ENCODE peak calls at places on chromosomes 1 and 21, in eight cellular contexts. T is hepatocyte; R is naive thymus-derived CD4-positive, alpha-beta T cell; J is PC-3; A is heart left ventricle; F is suprapubic skin; Z is fibroblast of lung; M is mesendoderm. O is an unnamed sample.

GRCh38 chr1:48466594-48466993 is 5.4 kb downstream of the SPATA6 start:
- DNase-seq in R (no peak), J (no peak), M (peak; percentile 7), A (no peak), F (no peak), T (no peak), Z (no peak), O (no peak)

GRCh38 chr1:107979088-107979487 is 14.1 kb upstream of the VAV3 start:
- DNase-seq in F (no peak), Z (no peak), J (no peak), T (no peak), R (no peak), M (no peak), A (no peak), O (no peak)

GRCh38 chr1:235941852-235942624 is 75.3 kb upstream of the LYST start:
- DNase-seq in F (no peak), R (no peak), A (no peak), J (no peak), T (no peak), Z (no peak), M (peak; percentile 78), O (no peak)

GRCh38 chr1:203572134-203572625 is 54.5 kb upstream of the ATP2B4 start:
- DNase-seq in F (no peak), Z (peak; percentile 80), T (peak; percentile 55), A (no peak), M (peak; percentile 93), J (no peak), R (no peak), O (peak; percentile 91)

GRCh38 chr1:22196041-22196440 is 53.1 kb upstream of the WNT4 start:
- DNase-seq in R (no peak), T (no peak), J (no peak), Z (no peak), M (no peak), F (no peak), A (no peak), O (no peak)

GRCh38 chr1:70509996-70510876 is 99.2 kb downstream of the CTH start:
- DNase-seq in J (peak; percentile 96), F (no peak), M (peak; percentile 79), T (peak; percentile 84), A (no peak), R (peak; percentile 13), Z (peak; percentile 89), O (peak; percentile 89)

GRCh38 chr1:157137051-157137772 is 983 bp downstream of the ETV3 start:
- DNase-seq in T (peak; percentile 43), A (no peak), Z (peak; percentile 29), R (peak; percentile 23), M (peak; percentile 83), F (no peak), J (peak; percentile 23), O (no peak)

GRCh38 chr21:34983680-34984086 is 65.4 kb downstream of the RUNX1 start:
- DNase-seq in T (no peak), J (peak; percentile 65), A (no peak), M (no peak), F (no peak), R (peak; percentile 27), Z (peak; percentile 86), O (no peak)

GRCh38 chr1:59150537-59151386 is 146.1 kb upstream of the FGGY start:
- DNase-seq in F (peak; percentile 85), T (peak; percentile 90), M (peak; percentile 65), Z (peak; percentile 100), R (no peak), J (peak; percentile 98), A (peak; percentile 90), O (no peak)

GRCh38 chr21:34583926-34584563 is 30.9 kb downstream of the RCAN1 start:
- DNase-seq in A (peak; percentile 37), T (no peak), F (no peak), Z (no peak), J (no peak), R (no peak), M (no peak), O (no peak)

GRCh38 chr1:86016076-86016746 is 140.4 kb downstream of the COL24A1 start:
- DNase-seq in Z (peak; percentile 18), A (no peak), F (no peak), J (no peak), T (no peak), M (no peak), R (no peak), O (no peak)

GRCh38 chr1:30088594-30089556 is 634.5 kb downstream of the MATN1 start:
- DNase-seq in F (no peak), A (peak; percentile 56), M (no peak), J (no peak), T (peak; percentile 47), R (no peak), Z (no peak), O (no peak)

GRCh38 chr1:55234016-55234415 is 18.9 kb upstream of the USP24 start:
- DNase-seq in A (no peak), R (no peak), M (no peak), F (no peak), Z (peak; percentile 9), J (peak; percentile 37), T (no peak), O (no peak)

GRCh38 chr1:40386796-40387195 is 13.3 kb downstream of the SMAP2 start:
- DNase-seq in M (no peak), A (no peak), T (no peak), J (no peak), F (no peak), R (no peak), Z (no peak), O (no peak)

GRCh38 chr1:245823408-245824147 is 668.8 kb downstream of the KIF26B start:
- DNase-seq in A (no peak), Z (peak; percentile 8), R (no peak), F (no peak), M (no peak), T (no peak), J (peak; percentile 7), O (no peak)

GRCh38 chr1:80441664-80442063 is 1359.1 kb upstream of the ADGRL2 start:
- DNase-seq in T (no peak), R (no peak), M (peak; percentile 18), J (peak; percentile 21), F (no peak), A (no peak), Z (no peak), O (peak; percentile 17)

GRCh38 chr21:36647279-36648093 is 51.4 kb upstream of the SIM2 start:
- DNase-seq in T (peak; percentile 70), J (peak; percentile 89), Z (peak; percentile 76), A (no peak), F (no peak), R (no peak), M (peak; percentile 94), O (peak; percentile 73)

GRCh38 chr1:183635112-183635605 is 424 bp downstream of the ARPC5 start:
- DNase-seq in A (peak; percentile 54), J (no peak), Z (peak; percentile 20), M (no peak), T (peak; percentile 65), R (no peak), F (peak; percentile 81), O (peak; percentile 54)

GRCh38 chr1:20381045-20381641 is 90.5 kb downstream of the VWA5B1 start:
- DNase-seq in M (no peak), R (no peak), J (no peak), T (no peak), A (no peak), Z (no peak), F (no peak), O (no peak)

GRCh38 chr1:201946224-201946908 is at the start of gene LMOD1:
- DNase-seq in F (peak; percentile 93), R (no peak), Z (peak; percentile 98), T (peak; percentile 90), M (peak; percentile 92), A (peak; percentile 89), J (peak; percentile 64), O (peak; percentile 96)

GRCh38 chr21:37845535-37845934 is 70.7 kb downstream of the KCNJ6 start:
- DNase-seq in Z (no peak), J (no peak), T (no peak), F (no peak), M (no peak), R (no peak), A (no peak), O (no peak)

GRCh38 chr1:161726631-161727342 is 5.4 kb downstream of the FCRLB start:
- DNase-seq in J (peak; percentile 81), Z (peak; percentile 79), R (peak; percentile 68), F (peak; percentile 95), A (peak; percentile 89), M (peak; percentile 90), T (peak; percentile 94), O (peak; percentile 90)

DNA sequence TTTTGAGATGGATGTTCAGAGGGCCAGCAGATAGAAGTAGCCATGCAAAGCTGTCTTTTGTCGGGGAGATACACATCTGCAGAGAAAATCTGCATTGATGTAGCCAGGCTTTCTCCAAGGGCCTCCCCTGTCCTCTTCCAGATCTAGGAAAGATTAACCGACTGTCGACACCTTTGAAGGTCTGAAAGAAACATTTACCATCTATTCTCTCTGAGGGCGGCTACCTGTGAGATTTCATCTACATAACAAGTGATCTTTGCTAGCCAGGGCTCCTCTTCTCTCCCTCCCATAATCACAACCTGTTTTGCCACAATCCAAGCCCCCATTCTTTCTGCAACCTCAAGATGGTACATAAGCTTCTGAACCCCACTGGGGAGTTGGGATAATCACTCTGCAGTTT is 193.6 kb downstream of the RGS7 start:
- DNase-seq in M (peak; percentile 8), T (no peak), F (no peak), Z (no peak), A (no peak), J (no peak), R (no peak), O (peak; percentile 49)
- H3K27ac ChIP-seq in M (no peak overlapping the region), T (no peak overlapping the region), F (no peak overlapping the region), Z (no peak overlapping the region), A (no peak overlapping the region), J (no peak overlapping the region), R (no peak overlapping the region), O (peak overlapping the region; percentile 41)

GRCh38 chr1:11923827-11924113 is 2.5 kb downstream of the KIAA2013 start:
- DNase-seq in Z (no peak), F (no peak), R (no peak), T (no peak), M (no peak), A (no peak), J (no peak), O (no peak)
- H3K4me3 ChIP-seq in Z (no peak overlapping the region), F (peak overlapping the region; percentile 77), R (no peak overlapping the region), T (no peak overlapping the region), M (no peak overlapping the region), A (no peak overlapping the region), J (peak overlapping the region; percentile 68), O (no peak overlapping the region)

GRCh38 chr1:243806310-243806709 is 43.7 kb downstream of the AKT3 start:
- DNase-seq in A (no peak), R (no peak), F (no peak), T (no peak), J (no peak), Z (no peak), M (no peak), O (no peak)
- H3K27ac ChIP-seq in A (no peak overlapping the region), R (no peak overlapping the region), F (no peak overlapping the region), T (no peak overlapping the region), J (no peak overlapping the region), Z (no peak overlapping the region), M (no peak overlapping the region), O (no peak overlapping the region)

DNA sequence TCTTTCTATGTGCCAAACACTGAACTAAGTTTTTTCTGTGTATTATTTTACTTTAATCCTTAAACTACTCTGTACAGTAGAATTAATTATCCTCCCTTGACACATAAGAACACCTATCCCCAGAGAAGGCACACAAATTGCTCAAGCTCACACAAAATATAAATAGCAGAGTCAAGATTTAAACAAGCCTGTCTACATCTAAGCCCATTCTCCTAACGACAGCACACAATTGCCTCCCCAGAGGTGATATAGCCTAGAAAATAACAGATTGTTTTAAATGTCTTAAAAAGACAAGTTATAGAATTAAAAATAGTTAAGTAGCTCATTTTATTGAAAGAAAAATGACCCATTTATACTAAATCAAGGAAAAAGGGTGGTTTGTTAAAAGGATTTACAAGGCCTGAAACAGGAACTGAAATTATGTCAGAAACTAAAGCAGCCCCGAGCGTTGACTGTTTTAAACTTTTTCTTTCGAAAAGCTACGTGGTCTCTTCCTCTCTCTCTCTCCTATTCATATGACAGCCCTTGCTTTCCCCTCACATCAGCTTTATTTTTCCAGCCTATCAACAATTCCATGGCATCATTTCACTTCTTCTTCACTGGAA is 30.5 kb downstream of the TNFSF18 start:
- DNase-seq in F (no peak), M (no peak), J (no peak), T (no peak), R (no peak), Z (no peak), A (no peak), O (no peak)
- H3K4me3 ChIP-seq in F (no peak overlapping the region), M (no peak overlapping the region), J (no peak overlapping the region), T (no peak overlapping the region), R (no peak overlapping the region), Z (no peak overlapping the region), A (no peak overlapping the region), O (no peak overlapping the region)